ENCODE peak calls at places on chromosomes 4 and X, in six cellular contexts. One of them, this sample, is unnamed.

GRCh38 chr4:4625488-4625887 is 83.6 kb upstream of the STX18 start:
- DNase-seq in IMR-90: peak
- DNase-seq in H9: no peak
- DNase-seq in neuronal stem cell: no peak
- DNase-seq in trophoblast cell: peak
- DNase-seq in H1: no peak
- DNase-seq in this sample: peak

GRCh38 chr4:3268395-3269104 is 19.6 kb downstream of the MSANTD1 start:
- DNase-seq in IMR-90: no peak
- DNase-seq in H9: no peak
- DNase-seq in neuronal stem cell: no peak
- DNase-seq in trophoblast cell: no peak
- DNase-seq in H1: no peak
- DNase-seq in this sample: no peak

GRCh38 chrX:33726281-33727160 is 405.6 kb downstream of the FAM47A start:
- DNase-seq in IMR-90: no peak
- DNase-seq in H9: peak
- DNase-seq in neuronal stem cell: no peak
- DNase-seq in trophoblast cell: no peak
- DNase-seq in H1: no peak
- DNase-seq in this sample: no peak

GRCh38 chrX:40374486-40374885 is 206.3 kb upstream of the ATP6AP2 start:
- DNase-seq in IMR-90: no peak
- DNase-seq in H9: no peak
- DNase-seq in neuronal stem cell: no peak
- DNase-seq in trophoblast cell: no peak
- DNase-seq in H1: no peak
- DNase-seq in this sample: no peak

GRCh38 chr4:48653217-48654014 is 126.7 kb downstream of the FRYL start:
- DNase-seq in IMR-90: peak
- DNase-seq in H9: no peak
- DNase-seq in neuronal stem cell: peak
- DNase-seq in trophoblast cell: peak
- DNase-seq in H1: no peak
- DNase-seq in this sample: peak

GRCh38 chrX:71366674-71367256 is 608 bp downstream of the TAF1 start:
- DNase-seq in IMR-90: peak
- DNase-seq in H9: no peak
- DNase-seq in neuronal stem cell: no peak
- DNase-seq in trophoblast cell: peak
- DNase-seq in H1: no peak
- DNase-seq in this sample: peak

GRCh38 chr4:41977709-41978108 is 3.8 kb upstream of the DCAF4L1 start:
- DNase-seq in IMR-90: peak
- DNase-seq in H9: no peak
- DNase-seq in neuronal stem cell: no peak
- DNase-seq in trophoblast cell: no peak
- DNase-seq in H1: no peak
- DNase-seq in this sample: peak

GRCh38 chr4:69124941-69125340 is 28.7 kb downstream of the UGT2B7 start:
- DNase-seq in IMR-90: no peak
- DNase-seq in H9: no peak
- DNase-seq in neuronal stem cell: no peak
- DNase-seq in trophoblast cell: no peak
- DNase-seq in H1: no peak
- DNase-seq in this sample: no peak

GRCh38 chr4:24126776-24127175 is 236.9 kb upstream of the PPARGC1A start:
- DNase-seq in IMR-90: no peak
- DNase-seq in H9: no peak
- DNase-seq in neuronal stem cell: no peak
- DNase-seq in trophoblast cell: no peak
- DNase-seq in H1: no peak
- DNase-seq in this sample: no peak

GRCh38 chr4:93183589-93183988 is 645.0 kb upstream of the ATOH1 start:
- DNase-seq in IMR-90: no peak
- DNase-seq in H9: no peak
- DNase-seq in neuronal stem cell: no peak
- DNase-seq in trophoblast cell: no peak
- DNase-seq in H1: no peak
- DNase-seq in this sample: no peak

GRCh38 chr4:186680649-186681048 is 43.0 kb downstream of the FAT1 start:
- DNase-seq in IMR-90: no peak
- DNase-seq in H9: no peak
- DNase-seq in neuronal stem cell: no peak
- DNase-seq in trophoblast cell: no peak
- DNase-seq in H1: no peak
- DNase-seq in this sample: no peak

GRCh38 chr4:102213031-102213430 is 132.3 kb downstream of the SLC39A8 start:
- DNase-seq in IMR-90: no peak
- DNase-seq in H9: no peak
- DNase-seq in neuronal stem cell: no peak
- DNase-seq in trophoblast cell: peak
- DNase-seq in H1: no peak
- DNase-seq in this sample: no peak

GRCh38 chr4:3834186-3834920 is 68.2 kb downstream of the ADRA2C start:
- DNase-seq in IMR-90: no peak
- DNase-seq in H9: no peak
- DNase-seq in neuronal stem cell: no peak
- DNase-seq in trophoblast cell: no peak
- DNase-seq in H1: no peak
- DNase-seq in this sample: no peak

GRCh38 chr4:170497105-170497504 is 407.3 kb upstream of the AADAT start:
- DNase-seq in IMR-90: no peak
- DNase-seq in H9: peak
- DNase-seq in neuronal stem cell: no peak
- DNase-seq in trophoblast cell: no peak
- DNase-seq in H1: no peak
- DNase-seq in this sample: peak

GRCh38 chr4:113955948-113956347 is 23.5 kb downstream of the ARSJ start:
- DNase-seq in IMR-90: no peak
- DNase-seq in H9: no peak
- DNase-seq in neuronal stem cell: no peak
- DNase-seq in trophoblast cell: no peak
- DNase-seq in H1: no peak
- DNase-seq in this sample: no peak

GRCh38 chr4:125520258-125520990 is 205.7 kb downstream of the FAT4 start:
- DNase-seq in IMR-90: peak
- DNase-seq in H9: no peak
- DNase-seq in neuronal stem cell: no peak
- DNase-seq in trophoblast cell: no peak
- DNase-seq in H1: no peak
- DNase-seq in this sample: peak

GRCh38 chrX:104968241-104968640 is 252.3 kb downstream of the TEX13A start:
- DNase-seq in IMR-90: no peak
- DNase-seq in H9: no peak
- DNase-seq in neuronal stem cell: no peak
- DNase-seq in trophoblast cell: no peak
- DNase-seq in H1: no peak
- DNase-seq in this sample: no peak

GRCh38 chr4:98661356-98662054 is 3.1 kb upstream of the TSPAN5 start:
- DNase-seq in IMR-90: peak
- DNase-seq in H9: no peak
- DNase-seq in neuronal stem cell: peak
- DNase-seq in trophoblast cell: peak
- DNase-seq in H1: no peak
- DNase-seq in this sample: peak

GRCh38 chr4:106329027-106329618 is 12.8 kb downstream of the AIMP1 start:
- DNase-seq in IMR-90: peak
- DNase-seq in H9: no peak
- DNase-seq in neuronal stem cell: no peak
- DNase-seq in trophoblast cell: peak
- DNase-seq in H1: no peak
- DNase-seq in this sample: peak

GRCh38 chr4:97645437-97645836 is 497.8 kb downstream of the STPG2 start:
- DNase-seq in IMR-90: no peak
- DNase-seq in H9: no peak
- DNase-seq in neuronal stem cell: no peak
- DNase-seq in trophoblast cell: no peak
- DNase-seq in H1: no peak
- DNase-seq in this sample: no peak

GRCh38 chr4:4981827-4982226 is 37.4 kb downstream of the CYTL1 start:
- DNase-seq in IMR-90: no peak
- DNase-seq in H9: no peak
- DNase-seq in neuronal stem cell: no peak
- DNase-seq in trophoblast cell: no peak
- DNase-seq in H1: no peak
- DNase-seq in this sample: no peak

GRCh38 chr4:26325191-26325590 is 4.4 kb downstream of the RBPJ start:
- DNase-seq in IMR-90: peak
- DNase-seq in H9: no peak
- DNase-seq in neuronal stem cell: no peak
- DNase-seq in trophoblast cell: peak
- DNase-seq in H1: no peak
- DNase-seq in this sample: peak

GRCh38 chr4:41319553-41319952 is 62.8 kb downstream of the UCHL1 start:
- DNase-seq in IMR-90: no peak
- DNase-seq in H9: no peak
- DNase-seq in neuronal stem cell: no peak
- DNase-seq in trophoblast cell: peak
- DNase-seq in H1: no peak
- DNase-seq in this sample: no peak

GRCh38 chr4:25817059-25817681 is 45.6 kb downstream of the SEL1L3 start:
- DNase-seq in IMR-90: peak
- DNase-seq in H9: no peak
- DNase-seq in neuronal stem cell: no peak
- DNase-seq in trophoblast cell: peak
- DNase-seq in H1: no peak
- DNase-seq in this sample: no peak

GRCh38 chr4:172011196-172011595 is 198.0 kb downstream of the GALNTL6 start:
- DNase-seq in IMR-90: no peak
- DNase-seq in H9: no peak
- DNase-seq in neuronal stem cell: no peak
- DNase-seq in trophoblast cell: no peak
- DNase-seq in H1: no peak
- DNase-seq in this sample: no peak

GRCh38 chrX:46444011-46444410 is 101.2 kb downstream of the ZNF674 start:
- DNase-seq in IMR-90: peak
- DNase-seq in H9: no peak
- DNase-seq in neuronal stem cell: no peak
- DNase-seq in trophoblast cell: peak
- DNase-seq in H1: no peak
- DNase-seq in this sample: peak

GRCh38 chrX:109347618-109348017 is 134.3 kb downstream of the GUCY2F start:
- DNase-seq in IMR-90: peak
- DNase-seq in H9: peak
- DNase-seq in neuronal stem cell: no peak
- DNase-seq in trophoblast cell: peak
- DNase-seq in H1: no peak
- DNase-seq in this sample: peak

GRCh38 chrX:8433296-8434094 is 31.1 kb upstream of the VCX3B start:
- DNase-seq in IMR-90: no peak
- DNase-seq in H9: no peak
- DNase-seq in neuronal stem cell: no peak
- DNase-seq in trophoblast cell: no peak
- DNase-seq in H1: no peak
- DNase-seq in this sample: peak

GRCh38 chr4:113604955-113605354 is 156.6 kb downstream of the CAMK2D start:
- DNase-seq in IMR-90: peak
- DNase-seq in H9: no peak
- DNase-seq in neuronal stem cell: no peak
- DNase-seq in trophoblast cell: no peak
- DNase-seq in H1: no peak
- DNase-seq in this sample: peak

DNA sequence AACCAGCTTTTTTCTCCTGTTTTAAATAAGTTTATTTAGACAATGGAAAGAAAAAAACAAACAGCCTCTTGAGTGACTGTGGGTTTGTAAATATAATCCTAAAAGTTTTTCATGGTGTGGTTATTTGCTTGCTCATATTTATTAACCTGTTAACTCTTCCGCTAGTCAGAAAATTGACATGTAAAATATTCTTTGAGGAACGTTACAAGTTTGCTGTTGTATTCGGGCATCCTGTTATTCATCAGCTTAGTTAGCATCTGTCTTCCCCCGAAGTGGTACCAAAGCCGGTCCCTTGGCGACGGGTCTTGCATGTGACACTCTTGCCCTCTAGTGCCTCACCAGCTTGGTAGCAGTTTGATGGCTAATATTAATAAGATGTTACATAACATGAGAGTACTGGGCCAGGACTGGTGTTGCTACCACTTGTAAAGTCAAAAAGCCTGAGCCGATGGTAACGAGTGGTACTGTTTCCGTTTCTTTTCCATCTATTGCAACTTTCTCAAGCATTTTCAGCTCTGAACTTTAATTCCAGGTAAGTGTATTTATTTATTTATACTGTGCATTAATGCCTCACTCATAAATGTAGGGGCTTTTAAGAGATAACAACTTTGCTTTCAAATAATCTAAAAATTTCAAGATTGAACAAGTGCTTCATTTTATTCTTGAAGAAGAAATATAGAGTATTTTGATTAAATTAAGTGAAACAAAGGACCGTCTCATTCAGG is at the start of gene NDST3:
- DNase-seq in IMR-90: peak
- DNase-seq in H9: peak
- DNase-seq in neuronal stem cell: peak
- DNase-seq in trophoblast cell: peak
- DNase-seq in H1: no peak
- DNase-seq in this sample: peak
- H2AFZ ChIP-seq in IMR-90: peak
- H2AFZ ChIP-seq in H9: no peak
- H2AFZ ChIP-seq in neuronal stem cell: peak
- H2AFZ ChIP-seq in trophoblast cell: peak
- H2AFZ ChIP-seq in H1: no peak
- H2AFZ ChIP-seq in this sample: peak

GRCh38 chr4:77021614-77022089 is 54.1 kb downstream of the CCNI start:
- DNase-seq in IMR-90: peak
- DNase-seq in H9: no peak
- DNase-seq in neuronal stem cell: no peak
- DNase-seq in trophoblast cell: peak
- DNase-seq in H1: no peak
- DNase-seq in this sample: peak
- H4K8ac ChIP-seq in IMR-90: peak
- H4K8ac ChIP-seq in H9: no peak
- H4K8ac ChIP-seq in neuronal stem cell: no peak
- H4K8ac ChIP-seq in trophoblast cell: no peak
- H4K8ac ChIP-seq in H1: no peak
- H4K8ac ChIP-seq in this sample: peak

GRCh38 chr4:146445198-146446150 is 76.3 kb downstream of the SLC10A7 start:
- DNase-seq in IMR-90: no peak
- DNase-seq in H9: no peak
- DNase-seq in neuronal stem cell: no peak
- DNase-seq in trophoblast cell: no peak
- DNase-seq in H1: no peak
- DNase-seq in this sample: no peak

GRCh38 chr4:146446555-146446954 is 75.2 kb downstream of the SLC10A7 start:
- DNase-seq in IMR-90: no peak
- DNase-seq in H9: no peak
- DNase-seq in neuronal stem cell: no peak
- DNase-seq in trophoblast cell: no peak
- DNase-seq in H1: no peak
- DNase-seq in this sample: no peak

GRCh38 chr4:146453192-146453591 is 68.5 kb downstream of the SLC10A7 start:
- DNase-seq in IMR-90: no peak
- DNase-seq in H9: no peak
- DNase-seq in neuronal stem cell: no peak
- DNase-seq in trophoblast cell: no peak
- DNase-seq in H1: no peak
- DNase-seq in this sample: no peak

GRCh38 chr4:146450524-146450923 is 71.2 kb downstream of the SLC10A7 start:
- DNase-seq in IMR-90: peak
- DNase-seq in H9: no peak
- DNase-seq in neuronal stem cell: no peak
- DNase-seq in trophoblast cell: no peak
- DNase-seq in H1: no peak
- DNase-seq in this sample: peak
- H2AFZ ChIP-seq in IMR-90: no peak
- H2AFZ ChIP-seq in H9: no peak
- H2AFZ ChIP-seq in neuronal stem cell: no peak
- H2AFZ ChIP-seq in trophoblast cell: no peak
- H2AFZ ChIP-seq in H1: no peak
- H2AFZ ChIP-seq in this sample: no peak

GRCh38 chr4:140085062-140085622 is 68.8 kb downstream of the MAML3 start:
- DNase-seq in IMR-90: peak
- DNase-seq in H9: no peak
- DNase-seq in neuronal stem cell: no peak
- DNase-seq in trophoblast cell: peak
- DNase-seq in H1: no peak
- DNase-seq in this sample: peak
- H4K8ac ChIP-seq in IMR-90: peak
- H4K8ac ChIP-seq in H9: no peak
- H4K8ac ChIP-seq in neuronal stem cell: no peak
- H4K8ac ChIP-seq in trophoblast cell: no peak
- H4K8ac ChIP-seq in H1: no peak
- H4K8ac ChIP-seq in this sample: peak